ENCODE peak calls at places on chromosome 20, in nine cellular contexts. One of them, this sample, is unnamed.

GRCh38 chr20:1831606-1832005 is 63.6 kb upstream of the SIRPA start:
- DNase-seq in psoas muscle: no peak
- DNase-seq in right lobe of liver: no peak
- DNase-seq in HL-60: no peak
- DNase-seq in ovary: no peak
- DNase-seq in neuronal stem cell: no peak
- DNase-seq in heart left ventricle: no peak
- DNase-seq in OCI-LY7: no peak
- DNase-seq in AG04450: no peak
- DNase-seq in this sample: no peak

GRCh38 chr20:24102290-24102689 is 113.7 kb upstream of the GGTLC1 start:
- DNase-seq in OCI-LY7: peak
- DNase-seq in AG04450: no peak
- DNase-seq in neuronal stem cell: no peak
- DNase-seq in right lobe of liver: peak
- DNase-seq in psoas muscle: no peak
- DNase-seq in heart left ventricle: no peak
- DNase-seq in ovary: no peak
- DNase-seq in HL-60: peak
- DNase-seq in this sample: no peak

GRCh38 chr20:62069741-62070216 is 4.1 kb upstream of the TAF4 start:
- DNase-seq in ovary: peak
- DNase-seq in heart left ventricle: no peak
- DNase-seq in right lobe of liver: no peak
- DNase-seq in OCI-LY7: no peak
- DNase-seq in HL-60: no peak
- DNase-seq in psoas muscle: no peak
- DNase-seq in AG04450: no peak
- DNase-seq in neuronal stem cell: no peak
- DNase-seq in this sample: no peak

GRCh38 chr20:4721719-4722118 is at the start of gene PRND:
- DNase-seq in right lobe of liver: no peak
- DNase-seq in OCI-LY7: no peak
- DNase-seq in psoas muscle: no peak
- DNase-seq in AG04450: no peak
- DNase-seq in neuronal stem cell: no peak
- DNase-seq in heart left ventricle: no peak
- DNase-seq in ovary: no peak
- DNase-seq in HL-60: no peak
- DNase-seq in this sample: no peak

GRCh38 chr20:44030394-44030793 is 115.7 kb downstream of the TOX2 start:
- DNase-seq in right lobe of liver: no peak
- DNase-seq in AG04450: no peak
- DNase-seq in ovary: no peak
- DNase-seq in OCI-LY7: no peak
- DNase-seq in neuronal stem cell: no peak
- DNase-seq in psoas muscle: no peak
- DNase-seq in heart left ventricle: no peak
- DNase-seq in HL-60: no peak
- DNase-seq in this sample: no peak

GRCh38 chr20:58923117-58923712 is 57.8 kb upstream of the NELFCD start:
- DNase-seq in psoas muscle: no peak
- DNase-seq in AG04450: no peak
- DNase-seq in HL-60: no peak
- DNase-seq in OCI-LY7: no peak
- DNase-seq in right lobe of liver: no peak
- DNase-seq in neuronal stem cell: no peak
- DNase-seq in ovary: no peak
- DNase-seq in heart left ventricle: peak
- DNase-seq in this sample: no peak

GRCh38 chr20:1784586-1784985 is 110.6 kb upstream of the SIRPA start:
- DNase-seq in psoas muscle: no peak
- DNase-seq in HL-60: no peak
- DNase-seq in neuronal stem cell: no peak
- DNase-seq in OCI-LY7: no peak
- DNase-seq in ovary: no peak
- DNase-seq in heart left ventricle: no peak
- DNase-seq in right lobe of liver: no peak
- DNase-seq in AG04450: no peak
- DNase-seq in this sample: no peak

GRCh38 chr20:62776692-62777527 is 19.4 kb upstream of the MRGBP start:
- DNase-seq in AG04450: no peak
- DNase-seq in OCI-LY7: peak
- DNase-seq in heart left ventricle: no peak
- DNase-seq in ovary: no peak
- DNase-seq in neuronal stem cell: no peak
- DNase-seq in psoas muscle: no peak
- DNase-seq in HL-60: peak
- DNase-seq in right lobe of liver: no peak
- DNase-seq in this sample: no peak

GRCh38 chr20:46186210-46186609 is 68.1 kb downstream of the CD40 start:
- DNase-seq in psoas muscle: no peak
- DNase-seq in AG04450: no peak
- DNase-seq in ovary: no peak
- DNase-seq in OCI-LY7: no peak
- DNase-seq in heart left ventricle: no peak
- DNase-seq in HL-60: no peak
- DNase-seq in neuronal stem cell: no peak
- DNase-seq in right lobe of liver: no peak
- DNase-seq in this sample: no peak

GRCh38 chr20:46185353-46185752 is 67.2 kb downstream of the CD40 start:
- DNase-seq in OCI-LY7: no peak
- DNase-seq in AG04450: no peak
- DNase-seq in HL-60: no peak
- DNase-seq in heart left ventricle: no peak
- DNase-seq in right lobe of liver: no peak
- DNase-seq in neuronal stem cell: no peak
- DNase-seq in ovary: no peak
- DNase-seq in psoas muscle: no peak
- DNase-seq in this sample: no peak

GRCh38 chr20:46182271-46182670 is 64.2 kb downstream of the CD40 start:
- DNase-seq in OCI-LY7: no peak
- DNase-seq in psoas muscle: no peak
- DNase-seq in neuronal stem cell: no peak
- DNase-seq in AG04450: no peak
- DNase-seq in ovary: no peak
- DNase-seq in HL-60: no peak
- DNase-seq in heart left ventricle: no peak
- DNase-seq in right lobe of liver: peak
- DNase-seq in this sample: no peak

GRCh38 chr20:46182801-46183200 is 64.7 kb downstream of the CD40 start:
- DNase-seq in neuronal stem cell: no peak
- DNase-seq in heart left ventricle: no peak
- DNase-seq in psoas muscle: no peak
- DNase-seq in right lobe of liver: peak
- DNase-seq in AG04450: no peak
- DNase-seq in ovary: no peak
- DNase-seq in HL-60: no peak
- DNase-seq in OCI-LY7: no peak
- DNase-seq in this sample: no peak

DNA sequence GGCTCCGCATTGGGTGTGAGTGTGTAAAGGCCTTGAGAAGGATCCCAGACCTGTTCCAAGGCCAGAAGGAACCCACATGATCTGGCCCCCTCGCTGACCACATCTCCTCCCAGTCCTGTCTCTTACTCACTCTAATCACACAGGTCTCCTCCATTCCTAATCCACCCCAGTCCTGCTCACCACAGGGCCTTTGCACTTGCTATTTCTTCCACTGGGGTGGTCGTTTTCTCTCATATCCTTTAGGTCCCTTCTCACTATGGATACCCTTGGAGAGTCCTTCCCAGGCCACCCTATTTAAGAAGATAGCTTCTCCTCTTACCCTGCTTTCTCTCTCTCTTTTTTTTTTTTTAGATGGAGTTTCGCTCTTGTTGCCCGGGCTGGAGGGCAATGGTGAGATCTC is 65.7 kb downstream of the CD40 start:
- DNase-seq in HL-60: no peak
- DNase-seq in neuronal stem cell: no peak
- DNase-seq in right lobe of liver: no peak
- DNase-seq in ovary: no peak
- DNase-seq in OCI-LY7: no peak
- DNase-seq in psoas muscle: no peak
- DNase-seq in heart left ventricle: no peak
- DNase-seq in AG04450: no peak
- DNase-seq in this sample: no peak
- H3K4me3 ChIP-seq in HL-60: no peak
- H3K4me3 ChIP-seq in neuronal stem cell: no peak
- H3K4me3 ChIP-seq in right lobe of liver: no peak
- H3K4me3 ChIP-seq in ovary: no peak
- H3K4me3 ChIP-seq in OCI-LY7: no peak
- H3K4me3 ChIP-seq in psoas muscle: no peak
- H3K4me3 ChIP-seq in heart left ventricle: no peak
- H3K4me3 ChIP-seq in AG04450: no peak
- H3K4me3 ChIP-seq in this sample: no peak

GRCh38 chr20:10769700-10770099 is 95.9 kb upstream of the JAG1 start:
- DNase-seq in heart left ventricle: no peak
- DNase-seq in psoas muscle: no peak
- DNase-seq in ovary: no peak
- DNase-seq in OCI-LY7: no peak
- DNase-seq in neuronal stem cell: peak
- DNase-seq in right lobe of liver: no peak
- DNase-seq in HL-60: no peak
- DNase-seq in AG04450: no peak
- DNase-seq in this sample: no peak

GRCh38 chr20:10770753-10771152 is 97.0 kb upstream of the JAG1 start:
- DNase-seq in ovary: no peak
- DNase-seq in AG04450: no peak
- DNase-seq in HL-60: no peak
- DNase-seq in psoas muscle: no peak
- DNase-seq in OCI-LY7: no peak
- DNase-seq in right lobe of liver: no peak
- DNase-seq in heart left ventricle: no peak
- DNase-seq in neuronal stem cell: no peak
- DNase-seq in this sample: no peak

GRCh38 chr20:10774357-10774943 is 100.7 kb upstream of the JAG1 start:
- DNase-seq in HL-60: no peak
- DNase-seq in ovary: no peak
- DNase-seq in psoas muscle: no peak
- DNase-seq in neuronal stem cell: no peak
- DNase-seq in heart left ventricle: no peak
- DNase-seq in AG04450: no peak
- DNase-seq in OCI-LY7: no peak
- DNase-seq in right lobe of liver: no peak
- DNase-seq in this sample: no peak

DNA sequence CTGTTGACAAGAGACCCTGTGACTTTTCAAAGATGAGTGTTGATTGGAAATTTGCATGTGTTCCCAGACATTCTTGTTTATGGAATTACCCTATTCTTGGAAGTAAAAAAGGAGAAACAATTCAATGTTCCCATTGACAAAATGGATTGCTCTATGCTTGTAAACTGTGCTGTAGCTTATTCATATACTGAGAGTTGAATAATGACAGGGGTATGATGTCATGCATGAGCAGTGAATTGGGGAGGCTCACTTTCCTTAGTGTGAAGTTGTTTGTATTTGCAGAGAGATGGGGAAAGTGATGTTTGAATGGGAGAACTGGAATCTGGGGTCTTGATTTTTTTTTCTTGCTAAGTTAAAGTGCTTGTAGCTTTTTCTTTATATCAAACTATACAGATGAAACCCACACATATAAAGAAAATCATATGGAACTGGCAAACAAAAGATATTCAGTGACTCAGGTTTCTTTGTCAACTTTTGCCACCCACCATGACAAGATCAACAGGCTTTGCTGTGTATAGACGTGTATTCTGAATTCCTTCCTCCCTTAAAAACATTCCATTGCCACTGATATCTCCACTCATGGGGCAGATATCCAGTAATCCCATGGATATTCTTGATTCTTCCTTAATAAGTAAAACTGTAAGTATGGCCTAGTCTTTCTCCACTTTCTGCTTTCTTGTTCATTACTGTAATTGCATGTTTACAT is 97.8 kb upstream of the JAG1 start:
- DNase-seq in HL-60: no peak
- DNase-seq in right lobe of liver: no peak
- DNase-seq in neuronal stem cell: no peak
- DNase-seq in ovary: no peak
- DNase-seq in OCI-LY7: no peak
- DNase-seq in heart left ventricle: no peak
- DNase-seq in psoas muscle: no peak
- DNase-seq in AG04450: no peak
- DNase-seq in this sample: no peak
- H3K27ac ChIP-seq in HL-60: no peak
- H3K27ac ChIP-seq in right lobe of liver: no peak
- H3K27ac ChIP-seq in neuronal stem cell: no peak
- H3K27ac ChIP-seq in ovary: no peak
- H3K27ac ChIP-seq in OCI-LY7: no peak
- H3K27ac ChIP-seq in heart left ventricle: no peak
- H3K27ac ChIP-seq in psoas muscle: no peak
- H3K27ac ChIP-seq in AG04450: no peak
- H3K27ac ChIP-seq in this sample: no peak

GRCh38 chr20:50026746-50027575 is 44.2 kb downstream of the SNAI1 start:
- DNase-seq in ovary: no peak
- DNase-seq in OCI-LY7: no peak
- DNase-seq in AG04450: no peak
- DNase-seq in right lobe of liver: no peak
- DNase-seq in HL-60: no peak
- DNase-seq in neuronal stem cell: no peak
- DNase-seq in heart left ventricle: no peak
- DNase-seq in psoas muscle: no peak
- DNase-seq in this sample: no peak

GRCh38 chr20:50029083-50029696 is 46.4 kb downstream of the SNAI1 start:
- DNase-seq in neuronal stem cell: no peak
- DNase-seq in psoas muscle: no peak
- DNase-seq in OCI-LY7: no peak
- DNase-seq in right lobe of liver: no peak
- DNase-seq in AG04450: no peak
- DNase-seq in ovary: no peak
- DNase-seq in HL-60: no peak
- DNase-seq in heart left ventricle: no peak
- DNase-seq in this sample: no peak

GRCh38 chr20:50032955-50033666 is 50.3 kb downstream of the SNAI1 start:
- DNase-seq in right lobe of liver: no peak
- DNase-seq in HL-60: no peak
- DNase-seq in OCI-LY7: no peak
- DNase-seq in ovary: no peak
- DNase-seq in AG04450: no peak
- DNase-seq in neuronal stem cell: no peak
- DNase-seq in psoas muscle: no peak
- DNase-seq in heart left ventricle: no peak
- DNase-seq in this sample: no peak

GRCh38 chr20:50027611-50028105 is 44.9 kb downstream of the SNAI1 start:
- DNase-seq in psoas muscle: peak
- DNase-seq in HL-60: no peak
- DNase-seq in heart left ventricle: peak
- DNase-seq in neuronal stem cell: no peak
- DNase-seq in OCI-LY7: no peak
- DNase-seq in AG04450: peak
- DNase-seq in right lobe of liver: peak
- DNase-seq in ovary: peak
- DNase-seq in this sample: peak

DNA sequence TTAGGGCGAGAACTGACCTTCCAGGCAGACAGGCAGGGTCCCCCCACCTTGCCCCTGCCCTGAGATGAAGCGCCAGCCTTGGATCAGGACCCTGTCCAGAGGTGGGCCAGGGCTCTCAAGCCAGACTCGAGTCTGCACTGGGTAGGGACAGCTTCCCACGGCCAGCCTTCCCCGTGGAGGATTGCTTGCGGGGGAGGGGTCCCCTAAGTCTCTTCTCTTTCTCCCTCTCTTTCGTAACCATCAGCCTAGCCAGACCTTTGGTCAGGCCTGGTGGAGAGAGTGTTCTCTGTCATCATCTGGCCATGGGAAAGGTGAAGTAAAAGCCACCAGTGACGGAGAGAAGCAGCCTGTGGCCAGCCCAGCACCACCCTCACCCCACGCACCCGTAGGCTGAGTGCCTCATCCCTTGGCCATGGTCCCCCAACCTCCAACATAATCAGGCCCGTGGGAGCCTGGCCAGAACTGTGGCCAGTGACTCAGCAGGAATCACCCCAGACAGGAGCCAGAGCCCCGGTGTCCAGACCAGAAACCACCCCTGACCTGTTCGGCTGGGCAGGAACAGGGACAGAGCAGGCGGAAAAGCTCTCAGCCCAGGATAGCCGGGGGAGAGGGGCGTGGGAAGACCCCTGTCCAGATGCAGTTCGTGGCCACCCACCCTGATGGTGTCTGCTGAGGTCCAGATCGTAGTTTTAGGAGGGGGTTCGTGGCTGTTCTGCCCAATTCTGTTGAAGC is 47.1 kb downstream of the SNAI1 start:
- DNase-seq in heart left ventricle: peak
- DNase-seq in neuronal stem cell: no peak
- DNase-seq in OCI-LY7: no peak
- DNase-seq in right lobe of liver: peak
- DNase-seq in HL-60: no peak
- DNase-seq in ovary: peak
- DNase-seq in psoas muscle: peak
- DNase-seq in AG04450: peak
- DNase-seq in this sample: peak
- H3K4me3 ChIP-seq in heart left ventricle: no peak
- H3K4me3 ChIP-seq in neuronal stem cell: no peak
- H3K4me3 ChIP-seq in OCI-LY7: no peak
- H3K4me3 ChIP-seq in right lobe of liver: no peak
- H3K4me3 ChIP-seq in HL-60: no peak
- H3K4me3 ChIP-seq in ovary: no peak
- H3K4me3 ChIP-seq in psoas muscle: no peak
- H3K4me3 ChIP-seq in AG04450: no peak
- H3K4me3 ChIP-seq in this sample: no peak

DNA sequence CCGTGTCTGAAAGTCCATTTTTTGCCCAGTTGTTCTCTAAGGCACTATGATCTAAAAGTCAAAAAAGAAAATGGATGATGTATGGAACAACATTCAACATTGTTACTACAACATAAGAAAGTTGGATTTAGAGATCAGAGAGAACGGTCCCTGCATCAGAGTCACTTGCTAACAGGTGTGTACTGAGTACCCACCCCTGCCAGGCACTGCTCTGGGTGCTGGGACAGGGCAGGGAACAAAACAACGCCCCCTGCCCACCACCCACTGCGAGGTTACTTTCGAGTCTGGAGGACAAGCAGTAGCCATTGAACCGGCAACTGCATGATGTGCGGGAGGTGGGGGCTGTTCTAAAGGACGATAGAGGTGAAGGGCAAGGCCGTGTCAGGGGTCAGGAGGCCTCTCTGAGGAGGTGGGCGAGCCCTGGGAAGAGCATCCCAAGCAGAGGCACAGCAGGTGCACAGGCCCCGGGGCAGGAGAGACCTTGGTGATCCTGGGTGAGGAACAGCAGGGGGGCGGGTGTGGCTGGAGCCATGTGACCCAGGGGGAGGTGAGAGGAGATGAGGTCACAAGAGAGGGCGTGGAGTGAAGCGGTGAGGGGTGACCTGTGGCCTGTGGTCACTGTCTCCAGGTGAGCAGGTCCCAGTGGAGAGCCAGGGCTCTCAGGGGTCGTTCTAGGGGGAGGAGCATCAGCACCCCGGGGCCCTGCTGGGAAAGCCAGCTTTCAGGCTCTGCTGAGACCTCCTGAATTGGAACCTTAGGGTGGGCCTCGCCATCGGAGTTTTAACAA is 197.5 kb upstream of the SULF2 start:
- DNase-seq in right lobe of liver: no peak
- DNase-seq in psoas muscle: no peak
- DNase-seq in heart left ventricle: no peak
- DNase-seq in HL-60: no peak
- DNase-seq in neuronal stem cell: no peak
- DNase-seq in AG04450: no peak
- DNase-seq in OCI-LY7: peak
- DNase-seq in ovary: no peak
- DNase-seq in this sample: no peak
- H3K27ac ChIP-seq in right lobe of liver: no peak
- H3K27ac ChIP-seq in psoas muscle: no peak
- H3K27ac ChIP-seq in heart left ventricle: no peak
- H3K27ac ChIP-seq in HL-60: no peak
- H3K27ac ChIP-seq in neuronal stem cell: no peak
- H3K27ac ChIP-seq in AG04450: no peak
- H3K27ac ChIP-seq in OCI-LY7: peak
- H3K27ac ChIP-seq in ovary: no peak
- H3K27ac ChIP-seq in this sample: no peak

This sample was measured in heart right ventricle.